ENCODE peak calls at places on chromosomes 12 and 14, in five cellular contexts. R, L, E, D and Q are unnamed samples.

GRCh38 chr14:74984241-74985027 is 18.3 kb upstream of the EIF2B2 start:
- DNase-seq in R (no peak), L (peak), E (no peak), D (no peak), Q (no peak)

GRCh38 chr12:52221912-52222457 is 11.1 kb upstream of the KRT7 start:
- DNase-seq in R (peak), L (peak), E (no peak), D (peak), Q (no peak)

GRCh38 chr14:32720927-32721326 is 217.8 kb upstream of the NPAS3 start:
- DNase-seq in R (no peak), L (no peak), E (no peak), D (no peak), Q (no peak)

GRCh38 chr14:53124778-53125177 is 28.3 kb downstream of the DDHD1 start:
- DNase-seq in R (no peak), L (no peak), E (no peak), D (no peak), Q (no peak)

GRCh38 chr14:49959822-49960408 is 67.0 kb downstream of the ARF6 start:
- DNase-seq in R (peak), L (no peak), E (no peak), D (peak), Q (no peak)

GRCh38 chr12:104213952-104214351 is 1.6 kb upstream of the TXNRD1 start:
- DNase-seq in R (peak), L (no peak), E (peak), D (no peak), Q (no peak)

GRCh38 chr12:241266-241665 is 21.4 kb downstream of the SLC6A13 start:
- DNase-seq in R (no peak), L (no peak), E (no peak), D (no peak), Q (no peak)

GRCh38 chr14:55533960-55534359 is 46.0 kb upstream of the KTN1 start:
- DNase-seq in R (no peak), L (no peak), E (no peak), D (no peak), Q (no peak)

GRCh38 chr12:50217202-50217601 is 50.0 kb upstream of the CERS5 start:
- DNase-seq in R (no peak), L (no peak), E (no peak), D (no peak), Q (no peak)